ENCODE peak calls at places on chromosomes 13 and 19, in seven cellular contexts. U is transverse colon, V is sigmoid colon, E is breast epithelium, H is heart left ventricle, B is stomach, Z is uterus. D is an unnamed sample.

GRCh38 chr13:32126756-32127155 is 95.2 kb downstream of the FRY start:
- DNase-seq in U (no peak), V (no peak), E (no peak), H (no peak), B (no peak), Z (no peak), D (no peak)

GRCh38 chr13:44819245-44819644 is 170.0 kb downstream of the NUFIP1 start:
- DNase-seq in U (no peak), V (no peak), E (no peak), H (no peak), B (no peak), Z (no peak), D (no peak)

GRCh38 chr19:16496613-16496983 is 404 bp downstream of the C19orf44 start:
- DNase-seq in U (peak; percentile 20), V (peak; percentile 80), E (no peak), H (peak; percentile 48), B (peak; percentile 31), Z (peak; percentile 54), D (no peak)

GRCh38 chr19:35901854-35902661 is at the start of gene HCST:
- DNase-seq in U (peak; percentile 30), V (no peak), E (no peak), H (no peak), B (no peak), Z (no peak), D (peak; percentile 86)

GRCh38 chr13:46373623-46374022 is 13.4 kb downstream of the RUBCNL start:
- DNase-seq in U (peak; percentile 51), V (no peak), E (no peak), H (no peak), B (no peak), Z (no peak), D (no peak)

GRCh38 chr19:7715671-7716070 is 13.7 kb upstream of the FCER2 start:
- DNase-seq in U (no peak), V (no peak), E (no peak), H (no peak), B (no peak), Z (no peak), D (no peak)

GRCh38 chr13:105278797-105279425 is 1256.6 kb downstream of the EFNB2 start:
- DNase-seq in U (no peak), V (no peak), E (no peak), H (no peak), B (no peak), Z (no peak), D (no peak)

GRCh38 chr13:36979361-36980040 is 19.6 kb downstream of the ALG5 start:
- DNase-seq in U (no peak), V (no peak), E (no peak), H (no peak), B (no peak), Z (no peak), D (no peak)

GRCh38 chr13:79837741-79838450 is 356.9 kb downstream of the NDFIP2 start:
- DNase-seq in U (no peak), V (no peak), E (no peak), H (no peak), B (no peak), Z (no peak), D (no peak)

GRCh38 chr13:20353973-20354372 is 121.9 kb upstream of the GJB6 start:
- DNase-seq in U (no peak), V (no peak), E (no peak), H (no peak), B (no peak), Z (no peak), D (no peak)

GRCh38 chr13:21674271-21675009 is 3.6 kb downstream of the FGF9 start:
- DNase-seq in U (peak; percentile 23), V (peak; percentile 67), E (no peak), H (peak; percentile 38), B (no peak), Z (no peak), D (peak; percentile 81)

GRCh38 chr19:39382991-39383828 is 7.7 kb downstream of the PAF1 start:
- DNase-seq in U (no peak), V (no peak), E (no peak), H (no peak), B (no peak), Z (no peak), D (no peak)

GRCh38 chr19:2475018-2475701 is 767 bp upstream of the GADD45B start:
- DNase-seq in U (peak; percentile 65), V (peak; percentile 82), E (no peak), H (peak; percentile 54), B (peak; percentile 65), Z (peak; percentile 63), D (peak; percentile 91)

GRCh38 chr19:13164370-13165090 is 14.3 kb downstream of the IER2 start:
- DNase-seq in U (peak; percentile 75), V (peak; percentile 77), E (peak; percentile 64), H (peak; percentile 87), B (peak; percentile 47), Z (peak; percentile 65), D (peak; percentile 86)

GRCh38 chr19:3387645-3388589 is 21.5 kb downstream of the NFIC start:
- DNase-seq in U (peak; percentile 89), V (peak; percentile 96), E (peak; percentile 93), H (peak; percentile 88), B (peak; percentile 93), Z (peak; percentile 80), D (peak; percentile 87)

GRCh38 chr13:94464771-94465170 is 14.7 kb downstream of the DCT start:
- DNase-seq in U (no peak), V (no peak), E (no peak), H (no peak), B (no peak), Z (no peak), D (no peak)

GRCh38 chr13:73879346-73880020 is 254.7 kb downstream of the KLF12 start:
- DNase-seq in U (no peak), V (no peak), E (no peak), H (no peak), B (no peak), Z (no peak), D (no peak)

DNA sequence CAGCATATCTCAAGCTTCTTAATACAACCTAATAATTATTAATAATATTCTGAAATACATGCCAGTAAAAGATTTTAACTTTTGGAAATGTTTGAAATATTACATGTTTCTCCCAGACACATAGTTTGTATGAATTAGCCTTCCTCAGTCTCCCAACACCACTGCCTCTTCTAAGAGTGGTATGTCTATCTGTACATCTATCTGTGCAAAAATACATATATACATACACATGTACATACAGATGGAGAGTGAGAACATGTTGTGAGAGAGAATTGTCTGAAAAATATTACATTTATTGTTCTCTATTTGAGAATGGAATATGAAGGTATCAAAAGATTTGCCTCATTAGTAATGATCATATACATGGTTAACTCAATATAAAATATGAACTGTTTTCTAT is 1567.2 kb upstream of the PRR20A start:
- DNase-seq in U (no peak), V (no peak), E (no peak), H (no peak), B (no peak), Z (no peak), D (no peak)
- H3K27me3 ChIP-seq in U (no peaks in the 10 kb centered on the region), V (no peaks in the 10 kb centered on the region), E (no peaks in the 10 kb centered on the region), H (no peaks in the 10 kb centered on the region), B (no peaks in the 10 kb centered on the region), Z (no peaks in the 10 kb centered on the region), D (no peaks in the 10 kb centered on the region)

DNA sequence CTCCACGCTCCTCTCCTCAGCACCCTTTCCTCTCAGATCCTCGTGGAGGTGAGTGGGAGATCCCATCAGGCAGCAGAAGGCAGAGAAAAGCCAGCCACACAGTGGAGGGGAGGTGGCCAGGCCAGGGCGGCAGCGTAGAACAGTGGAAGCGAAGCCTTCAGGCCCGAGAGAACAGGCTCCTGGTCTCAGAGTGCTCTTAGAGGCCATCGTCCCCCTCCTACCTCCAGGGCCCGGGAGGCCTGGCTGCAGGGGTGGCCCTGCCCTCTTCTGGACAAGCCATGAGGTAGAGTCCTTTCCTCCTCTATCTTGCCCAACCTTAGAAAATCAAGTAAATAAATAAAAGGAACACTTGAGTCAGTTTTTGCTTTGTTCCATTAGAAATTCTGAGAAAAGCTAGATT is 202.0 kb downstream of the KATNAL1 start:
- DNase-seq in U (no peak), V (no peak), E (no peak), H (no peak), B (peak; percentile 59), Z (no peak), D (no peak)
- TF ChIP-seq CTCF in U (no peak), V (no peak), E (no peak), H (peak; percentile 14), B (no peak), Z (no peak), D (no peak)

GRCh38 chr13:114313061-114313860 is 1.0 kb upstream of the CHAMP1 start:
- DNase-seq in U (peak; percentile 16), V (no peak), E (no peak), H (no peak), B (no peak), Z (no peak), D (peak; percentile 69)
- TF ChIP-seq POLR2A in U (no peak), V (no peak), E (no peak), H (no peak), B (no peak), Z (no peak), D (no peak)

GRCh38 chr13:99359493-99359892 is 52.3 kb upstream of the GPR183 start:
- DNase-seq in U (no peak), V (no peak), E (no peak), H (no peak), B (no peak), Z (no peak), D (no peak)

GRCh38 chr13:99355267-99356215 is 48.3 kb upstream of the GPR183 start:
- DNase-seq in U (no peak), V (no peak), E (no peak), H (no peak), B (no peak), Z (no peak), D (no peak)

GRCh38 chr13:99356216-99357089 is 49.3 kb upstream of the GPR183 start:
- DNase-seq in U (peak; percentile 45), V (no peak), E (no peak), H (no peak), B (no peak), Z (no peak), D (peak; percentile 86)

GRCh38 chr13:99357149-99357596 is 50.0 kb upstream of the GPR183 start:
- DNase-seq in U (no peak), V (no peak), E (no peak), H (no peak), B (no peak), Z (no peak), D (no peak)

DNA sequence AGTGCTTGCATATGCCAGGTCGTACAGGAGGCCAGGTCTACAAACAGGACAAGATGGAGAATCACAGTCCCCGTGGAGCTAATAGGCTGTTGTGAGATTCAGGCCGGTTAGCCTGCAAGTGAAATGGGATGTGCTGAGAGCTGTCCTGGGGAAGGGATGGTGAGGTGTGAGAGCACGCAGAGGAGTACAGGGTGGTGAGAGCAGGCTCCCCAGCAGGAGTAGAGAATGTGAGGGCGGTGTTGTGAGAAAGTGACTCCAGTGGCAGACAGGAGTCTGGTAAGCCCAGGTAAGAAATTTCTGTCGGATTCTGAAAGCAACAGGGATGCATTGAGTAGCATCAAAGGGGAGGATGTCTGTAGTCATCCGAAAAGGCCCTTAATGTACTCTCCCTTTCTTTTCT is 50.7 kb upstream of the GPR183 start:
- DNase-seq in U (no peak), V (no peak), E (no peak), H (no peak), B (no peak), Z (no peak), D (no peak)
- H3K27me3 ChIP-seq in U (no peaks in the 10 kb centered on the region), V (no peaks in the 10 kb centered on the region), E (no peaks in the 10 kb centered on the region), H (no peaks in the 10 kb centered on the region), B (no peaks in the 10 kb centered on the region), Z (no peaks in the 10 kb centered on the region), D (no peaks in the 10 kb centered on the region)

GRCh38 chr13:42229287-42229686 is 42.7 kb upstream of the AKAP11 start:
- DNase-seq in U (no peak), V (no peak), E (no peak), H (no peak), B (no peak), Z (no peak), D (no peak)
- TF ChIP-seq CTCF in U (no peak), V (no peak), E (no peak), H (no peak), B (no peak), Z (no peak), D (no peak)

GRCh38 chr13:27450921-27451461 is 627 bp upstream of the MTIF3 start:
- DNase-seq in U (peak; percentile 49), V (peak; percentile 73), E (peak; percentile 58), H (peak; percentile 41), B (peak; percentile 53), Z (peak; percentile 40), D (peak; percentile 92)
- TF ChIP-seq POLR2A in U (no peak), V (no peak), E (no peak), H (no peak), B (no peak), Z (no peak), D (no peak)

D was measured in spleen.